ENCODE peak calls at places on chromosomes 13 and 19, in four cellular contexts. S is CD8-positive, alpha-beta memory T cell; B is EH; M is Calu3. Y is an unnamed sample.

GRCh38 chr13:105346141-105346766 is 1189.2 kb downstream of the EFNB2 start:
- DNase-seq in S (no peak), B (peak), M (no peak), Y (no peak)

GRCh38 chr13:71217827-71218226 is 649.2 kb downstream of the DACH1 start:
- DNase-seq in S (no peak), B (no peak), M (no peak), Y (peak)

GRCh38 chr19:41309225-41310030 is 544 bp upstream of the CCDC97 start:
- DNase-seq in S (no peak), B (no peak), M (peak), Y (no peak)

GRCh38 chr13:35855531-35856019 is 275.6 kb downstream of the DCLK1 start:
- DNase-seq in S (no peak), B (peak), M (peak), Y (no peak)

GRCh38 chr19:15293751-15294505 is 38.4 kb downstream of the BRD4 start:
- DNase-seq in S (no peak), B (peak), M (no peak), Y (no peak)

GRCh38 chr13:78160793-78161192 is 242.2 kb upstream of the EDNRB start:
- DNase-seq in S (no peak), B (peak), M (no peak), Y (no peak)

GRCh38 chr19:32200312-32201038 is 144.9 kb upstream of the ZNF507 start:
- DNase-seq in S (no peak), B (no peak), M (no peak), Y (no peak)

GRCh38 chr13:93116809-93117208 is 109.8 kb upstream of the GPC6 start:
- DNase-seq in S (no peak), B (no peak), M (no peak), Y (no peak)

GRCh38 chr19:39156230-39156890 is 30.8 kb downstream of the PAK4 start:
- DNase-seq in S (no peak), B (peak), M (peak), Y (no peak)

GRCh38 chr19:6608950-6609349 is 18.0 kb upstream of the CD70 start:
- DNase-seq in S (no peak), B (no peak), M (no peak), Y (no peak)

GRCh38 chr19:48551437-48552302 is at the start of gene SULT2B1:
- DNase-seq in S (no peak), B (no peak), M (peak), Y (peak)

GRCh38 chr19:52007805-52008557 is at the start of gene ZNF615:
- DNase-seq in S (peak), B (peak), M (peak), Y (peak)

GRCh38 chr13:24270639-24271131 is 38.7 kb upstream of the C1QTNF9 start:
- DNase-seq in S (peak), B (peak), M (peak), Y (peak)

GRCh38 chr13:39448831-39449230 is 154.2 kb downstream of the LHFPL6 start:
- DNase-seq in S (no peak), B (no peak), M (no peak), Y (no peak)

GRCh38 chr19:6359942-6360341 is 1.4 kb upstream of the CLPP start:
- DNase-seq in S (no peak), B (no peak), M (no peak), Y (no peak)

GRCh38 chr13:59521549-59521948 is 642.2 kb downstream of the DIAPH3 start:
- DNase-seq in S (no peak), B (no peak), M (no peak), Y (no peak)

GRCh38 chr19:8569066-8569761 is 8.0 kb downstream of the MYO1F start:
- DNase-seq in S (peak), B (peak), M (peak), Y (no peak)

GRCh38 chr19:48815870-48816501 is 5.2 kb upstream of the BCAT2 start:
- DNase-seq in S (no peak), B (peak), M (peak), Y (no peak)

GRCh38 chr19:6020166-6020967 is 42.4 kb upstream of the RANBP3 start:
- DNase-seq in S (no peak), B (peak), M (no peak), Y (peak)

GRCh38 chr19:49637865-49638350 is 2.0 kb downstream of the RRAS start:
- DNase-seq in S (no peak), B (peak), M (peak), Y (peak)

GRCh38 chr19:38666662-38667448 is 19.4 kb downstream of the ACTN4 start:
- DNase-seq in S (no peak), B (peak), M (peak), Y (peak)

GRCh38 chr19:17054746-17055145 is 20.5 kb downstream of the HAUS8 start:
- DNase-seq in S (no peak), B (no peak), M (no peak), Y (no peak)

GRCh38 chr19:45919678-45920077 is 5.1 kb upstream of the NANOS2 start:
- DNase-seq in S (no peak), B (no peak), M (no peak), Y (no peak)

GRCh38 chr19:41316306-41316920 is 6.4 kb downstream of the CCDC97 start:
- DNase-seq in S (no peak), B (no peak), M (no peak), Y (no peak)

GRCh38 chr13:98821372-98822237 is 69.1 kb upstream of the SLC15A1 start:
- DNase-seq in S (no peak), B (peak), M (no peak), Y (no peak)

GRCh38 chr13:89687066-89687465 is 1660.4 kb upstream of the MIR17HG start:
- DNase-seq in S (no peak), B (no peak), M (no peak), Y (no peak)

GRCh38 chr19:16442386-16443276 is 29.1 kb downstream of the EPS15L1 start:
- DNase-seq in S (no peak), B (no peak), M (no peak), Y (no peak)

GRCh38 chr13:42751693-42752092 is 29.7 kb upstream of the FAM216B start:
- DNase-seq in S (no peak), B (no peak), M (no peak), Y (no peak)

GRCh38 chr19:3034845-3035541 is 5.9 kb upstream of the TLE2 start:
- DNase-seq in S (no peak), B (peak), M (no peak), Y (no peak)

GRCh38 chr13:39415403-39415802 is 187.6 kb downstream of the LHFPL6 start:
- DNase-seq in S (no peak), B (peak), M (peak), Y (no peak)

GRCh38 chr19:12984143-12984627 is 11.1 kb upstream of the NFIX start:
- DNase-seq in S (no peak), B (no peak), M (no peak), Y (no peak)

GRCh38 chr19:13366529-13367143 is 139.6 kb downstream of the CACNA1A start:
- DNase-seq in S (no peak), B (peak), M (peak), Y (no peak)

GRCh38 chr19:12140545-12141404 is 625 bp upstream of the ZNF20 start:
- DNase-seq in S (peak), B (peak), M (peak), Y (peak)

GRCh38 chr13:52737900-52738299 is 1.7 kb downstream of the CNMD start:
- DNase-seq in S (no peak), B (no peak), M (no peak), Y (no peak)

GRCh38 chr19:45175663-45176345 is 2.2 kb downstream of the TRAPPC6A start:
- DNase-seq in S (no peak), B (no peak), M (no peak), Y (no peak)

GRCh38 chr13:40388617-40389016 is 277.8 kb downstream of the FOXO1 start:
- DNase-seq in S (peak), B (peak), M (no peak), Y (no peak)

GRCh38 chr13:98050041-98050466 is 92.8 kb upstream of the FARP1 start:
- DNase-seq in S (no peak), B (peak), M (peak), Y (no peak)

GRCh38 chr13:85970727-85971126 is 171.5 kb upstream of the SLITRK6 start:
- DNase-seq in S (no peak), B (no peak), M (no peak), Y (no peak)

GRCh38 chr13:109162248-109163051 is 533.0 kb downstream of the MYO16 start:
- DNase-seq in S (no peak), B (no peak), M (peak), Y (no peak)

Y was measured in kidney.